ENCODE peak calls at places on chromosomes 4 and X, in eight cellular contexts. One of them, this sample, is unnamed.

GRCh38 chr4:124711469-124712416 is 789 bp downstream of the ANKRD50 start:
- DNase-seq in SK-N-SH: peak; percentile 88
- DNase-seq in WTC11: peak; percentile 72
- DNase-seq in A549: peak; percentile 83
- DNase-seq in K562: peak; percentile 65
- DNase-seq in GM12878: no peak
- DNase-seq in HepG2: peak; percentile 41
- DNase-seq in H1: peak; percentile 80
- DNase-seq in this sample: peak; percentile 79

GRCh38 chr4:6393544-6394475 is 78.6 kb downstream of the PPP2R2C start:
- DNase-seq in SK-N-SH: no peak
- DNase-seq in WTC11: no peak
- DNase-seq in A549: no peak
- DNase-seq in K562: no peak
- DNase-seq in GM12878: no peak
- DNase-seq in HepG2: peak; percentile 18
- DNase-seq in H1: no peak
- DNase-seq in this sample: no peak

GRCh38 chrX:96389314-96390048 is 295.2 kb upstream of the DIAPH2 start:
- DNase-seq in SK-N-SH: no peak
- DNase-seq in WTC11: no peak
- DNase-seq in A549: no peak
- DNase-seq in K562: no peak
- DNase-seq in GM12878: no peak
- DNase-seq in HepG2: no peak
- DNase-seq in H1: no peak
- DNase-seq in this sample: peak; percentile 53

GRCh38 chrX:38045697-38046096 is 39.3 kb downstream of the SYTL5 start:
- DNase-seq in SK-N-SH: no peak
- DNase-seq in WTC11: no peak
- DNase-seq in A549: peak; percentile 11
- DNase-seq in K562: no peak
- DNase-seq in GM12878: no peak
- DNase-seq in HepG2: no peak
- DNase-seq in H1: no peak
- DNase-seq in this sample: no peak

GRCh38 chr4:153497988-153498967 is 32.1 kb downstream of the TMEM131L start:
- DNase-seq in SK-N-SH: no peak
- DNase-seq in WTC11: no peak
- DNase-seq in A549: no peak
- DNase-seq in K562: no peak
- DNase-seq in GM12878: peak; percentile 72
- DNase-seq in HepG2: no peak
- DNase-seq in H1: peak; percentile 41
- DNase-seq in this sample: peak; percentile 86

GRCh38 chr4:77092832-77093800 is 17.3 kb upstream of the CCNI start:
- DNase-seq in SK-N-SH: no peak
- DNase-seq in WTC11: no peak
- DNase-seq in A549: no peak
- DNase-seq in K562: no peak
- DNase-seq in GM12878: no peak
- DNase-seq in HepG2: no peak
- DNase-seq in H1: no peak
- DNase-seq in this sample: no peak

GRCh38 chrX:16558489-16558888 is 91.5 kb upstream of the S100G start:
- DNase-seq in SK-N-SH: no peak
- DNase-seq in WTC11: no peak
- DNase-seq in A549: no peak
- DNase-seq in K562: no peak
- DNase-seq in GM12878: no peak
- DNase-seq in HepG2: no peak
- DNase-seq in H1: no peak
- DNase-seq in this sample: no peak

GRCh38 chrX:44570524-44570923 is 27.9 kb upstream of the FUNDC1 start:
- DNase-seq in SK-N-SH: no peak
- DNase-seq in WTC11: no peak
- DNase-seq in A549: peak; percentile 11
- DNase-seq in K562: no peak
- DNase-seq in GM12878: no peak
- DNase-seq in HepG2: no peak
- DNase-seq in H1: no peak
- DNase-seq in this sample: peak; percentile 28

GRCh38 chrX:133726211-133726630 is 259.2 kb downstream of the GPC3 start:
- DNase-seq in SK-N-SH: no peak
- DNase-seq in WTC11: no peak
- DNase-seq in A549: peak; percentile 57
- DNase-seq in K562: no peak
- DNase-seq in GM12878: no peak
- DNase-seq in HepG2: peak; percentile 27
- DNase-seq in H1: no peak
- DNase-seq in this sample: peak; percentile 73

GRCh38 chrX:37454537-37455285 is 105.5 kb downstream of the PRRG1 start:
- DNase-seq in SK-N-SH: no peak
- DNase-seq in WTC11: no peak
- DNase-seq in A549: peak; percentile 33
- DNase-seq in K562: no peak
- DNase-seq in GM12878: no peak
- DNase-seq in HepG2: no peak
- DNase-seq in H1: no peak
- DNase-seq in this sample: peak; percentile 29

GRCh38 chrX:11016728-11017127 is 94.4 kb upstream of the HCCS start:
- DNase-seq in SK-N-SH: no peak
- DNase-seq in WTC11: no peak
- DNase-seq in A549: no peak
- DNase-seq in K562: no peak
- DNase-seq in GM12878: no peak
- DNase-seq in HepG2: no peak
- DNase-seq in H1: no peak
- DNase-seq in this sample: no peak

GRCh38 chr4:38904090-38904666 is 36.6 kb downstream of the FAM114A1 start:
- DNase-seq in SK-N-SH: no peak
- DNase-seq in WTC11: no peak
- DNase-seq in A549: peak; percentile 13
- DNase-seq in K562: no peak
- DNase-seq in GM12878: no peak
- DNase-seq in HepG2: peak; percentile 89
- DNase-seq in H1: no peak
- DNase-seq in this sample: no peak

DNA sequence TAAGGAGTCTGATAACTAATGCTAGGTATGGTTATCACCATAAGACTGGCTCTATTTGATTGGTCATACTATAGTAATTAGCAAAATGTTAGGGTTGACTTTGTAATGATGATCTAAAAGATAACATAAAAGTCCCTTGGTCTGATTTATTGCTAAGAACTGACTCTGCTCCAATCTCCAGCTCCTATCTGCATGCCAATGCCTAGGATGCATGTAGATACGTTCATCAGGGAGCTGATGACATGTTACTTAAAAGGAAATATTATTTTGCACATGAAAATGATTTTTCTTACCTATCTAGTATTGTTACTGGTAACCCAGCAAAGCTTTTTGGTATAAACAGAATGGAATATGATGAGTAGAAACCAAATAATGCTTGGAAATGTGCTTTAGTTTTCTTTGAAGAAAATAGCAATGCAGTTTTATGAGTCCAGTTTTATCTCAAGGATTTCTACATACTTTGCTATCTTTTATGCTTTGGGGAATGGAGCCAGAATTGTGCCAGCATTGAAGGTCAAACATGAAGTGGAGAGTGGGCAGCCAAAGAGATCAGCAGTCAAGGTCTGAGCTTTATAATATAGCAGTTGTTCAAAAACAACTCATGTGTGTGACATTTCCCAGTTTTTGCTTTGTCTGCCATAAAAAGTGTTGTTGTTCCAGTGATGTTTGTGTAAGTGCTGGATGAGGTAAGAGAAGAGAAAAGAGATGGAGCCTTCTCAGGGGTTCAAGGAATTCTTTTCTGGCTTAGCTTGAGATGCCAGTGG is 121.0 kb downstream of the ARHGAP24 start:
- DNase-seq in SK-N-SH: no peak
- DNase-seq in WTC11: no peak
- DNase-seq in A549: no peak
- DNase-seq in K562: no peak
- DNase-seq in GM12878: no peak
- DNase-seq in HepG2: no peak
- DNase-seq in H1: no peak
- DNase-seq in this sample: no peak
- TF ChIP-seq USF2 in SK-N-SH: no peak
- TF ChIP-seq USF2 in WTC11: no peak
- TF ChIP-seq USF2 in A549: no peak
- TF ChIP-seq USF2 in K562: no peak
- TF ChIP-seq USF2 in GM12878: no peak
- TF ChIP-seq USF2 in HepG2: no peak
- TF ChIP-seq USF2 in H1: no peak
- TF ChIP-seq USF2 in this sample: no peak

GRCh38 chr4:33714971-33715370 is 2529.3 kb downstream of the ARAP2 start:
- DNase-seq in SK-N-SH: no peak
- DNase-seq in WTC11: no peak
- DNase-seq in A549: no peak
- DNase-seq in K562: no peak
- DNase-seq in GM12878: no peak
- DNase-seq in HepG2: no peak
- DNase-seq in H1: no peak
- DNase-seq in this sample: no peak

GRCh38 chr4:33715996-33716395 is 2528.3 kb downstream of the ARAP2 start:
- DNase-seq in SK-N-SH: peak; percentile 5
- DNase-seq in WTC11: no peak
- DNase-seq in A549: no peak
- DNase-seq in K562: no peak
- DNase-seq in GM12878: no peak
- DNase-seq in HepG2: no peak
- DNase-seq in H1: no peak
- DNase-seq in this sample: no peak
- TF ChIP-seq USF2 in SK-N-SH: no peak
- TF ChIP-seq USF2 in WTC11: no peak
- TF ChIP-seq USF2 in A549: no peak
- TF ChIP-seq USF2 in K562: no peak
- TF ChIP-seq USF2 in GM12878: no peak
- TF ChIP-seq USF2 in HepG2: no peak
- TF ChIP-seq USF2 in H1: no peak
- TF ChIP-seq USF2 in this sample: no peak

DNA sequence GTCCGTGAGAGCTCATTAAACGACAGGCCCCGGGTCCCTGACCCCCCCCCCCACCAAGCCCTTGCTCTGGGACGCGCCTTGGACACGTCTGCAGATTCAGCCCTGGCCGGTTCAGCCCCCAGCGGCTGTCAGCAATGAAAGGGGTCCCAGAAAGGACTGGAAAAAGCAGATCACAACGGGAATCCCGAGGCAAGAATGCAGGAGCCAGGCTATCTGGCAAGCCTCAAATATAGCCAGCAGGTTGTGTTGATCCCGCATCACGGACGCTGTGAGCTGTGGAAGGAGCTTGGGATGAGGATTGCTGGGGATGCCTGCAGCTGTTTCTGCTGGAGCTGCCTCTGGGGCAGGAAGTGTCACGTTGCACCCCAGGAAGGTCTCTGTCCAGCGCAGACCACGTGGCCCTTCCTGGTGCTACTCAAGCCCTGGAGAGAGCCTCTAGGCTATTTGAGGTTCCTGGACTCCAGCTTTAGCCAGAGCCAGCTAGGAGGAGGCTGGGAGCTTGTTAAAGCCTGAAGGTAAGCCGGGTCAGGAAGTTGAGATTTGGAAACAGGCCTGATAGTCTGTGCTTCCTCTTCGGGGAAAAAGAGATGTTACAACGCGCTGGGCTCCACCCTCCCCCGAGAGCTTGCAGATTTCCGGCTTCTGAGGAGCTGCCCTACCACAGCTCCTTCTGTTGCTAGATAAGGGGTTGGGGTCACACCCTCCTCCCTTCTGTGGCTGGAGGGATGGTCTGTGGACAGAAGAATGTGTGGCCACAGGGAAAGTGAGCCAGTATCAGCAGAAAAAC is 19.3 kb upstream of the CSF2RA start:
- DNase-seq in SK-N-SH: no peak
- DNase-seq in WTC11: peak; percentile 68
- DNase-seq in A549: peak; percentile 60
- DNase-seq in K562: no peak
- DNase-seq in GM12878: peak; percentile 19
- DNase-seq in HepG2: peak; percentile 13
- DNase-seq in H1: peak; percentile 78
- DNase-seq in this sample: no peak
- TF ChIP-seq USF2 in SK-N-SH: no peak
- TF ChIP-seq USF2 in WTC11: peak; percentile 90
- TF ChIP-seq USF2 in A549: peak; percentile 69
- TF ChIP-seq USF2 in K562: peak; percentile 25
- TF ChIP-seq USF2 in GM12878: no peak
- TF ChIP-seq USF2 in HepG2: peak; percentile 26
- TF ChIP-seq USF2 in H1: peak; percentile 77
- TF ChIP-seq USF2 in this sample: peak; percentile 30

GRCh38 chr4:8263397-8263796 is 6.2 kb upstream of the HTRA3 start:
- DNase-seq in SK-N-SH: no peak
- DNase-seq in WTC11: no peak
- DNase-seq in A549: no peak
- DNase-seq in K562: no peak
- DNase-seq in GM12878: no peak
- DNase-seq in HepG2: no peak
- DNase-seq in H1: no peak
- DNase-seq in this sample: no peak

GRCh38 chr4:8260656-8261111 is 8.9 kb upstream of the HTRA3 start:
- DNase-seq in SK-N-SH: peak; percentile 74
- DNase-seq in WTC11: no peak
- DNase-seq in A549: peak; percentile 52
- DNase-seq in K562: no peak
- DNase-seq in GM12878: no peak
- DNase-seq in HepG2: no peak
- DNase-seq in H1: no peak
- DNase-seq in this sample: peak; percentile 96

GRCh38 chr4:8259743-8260430 is 9.7 kb upstream of the HTRA3 start:
- DNase-seq in SK-N-SH: no peak
- DNase-seq in WTC11: no peak
- DNase-seq in A549: no peak
- DNase-seq in K562: no peak
- DNase-seq in GM12878: no peak
- DNase-seq in HepG2: no peak
- DNase-seq in H1: no peak
- DNase-seq in this sample: no peak

GRCh38 chr4:8262637-8263322 is 6.8 kb upstream of the HTRA3 start:
- DNase-seq in SK-N-SH: no peak
- DNase-seq in WTC11: no peak
- DNase-seq in A549: no peak
- DNase-seq in K562: no peak
- DNase-seq in GM12878: no peak
- DNase-seq in HepG2: no peak
- DNase-seq in H1: no peak
- DNase-seq in this sample: no peak

DNA sequence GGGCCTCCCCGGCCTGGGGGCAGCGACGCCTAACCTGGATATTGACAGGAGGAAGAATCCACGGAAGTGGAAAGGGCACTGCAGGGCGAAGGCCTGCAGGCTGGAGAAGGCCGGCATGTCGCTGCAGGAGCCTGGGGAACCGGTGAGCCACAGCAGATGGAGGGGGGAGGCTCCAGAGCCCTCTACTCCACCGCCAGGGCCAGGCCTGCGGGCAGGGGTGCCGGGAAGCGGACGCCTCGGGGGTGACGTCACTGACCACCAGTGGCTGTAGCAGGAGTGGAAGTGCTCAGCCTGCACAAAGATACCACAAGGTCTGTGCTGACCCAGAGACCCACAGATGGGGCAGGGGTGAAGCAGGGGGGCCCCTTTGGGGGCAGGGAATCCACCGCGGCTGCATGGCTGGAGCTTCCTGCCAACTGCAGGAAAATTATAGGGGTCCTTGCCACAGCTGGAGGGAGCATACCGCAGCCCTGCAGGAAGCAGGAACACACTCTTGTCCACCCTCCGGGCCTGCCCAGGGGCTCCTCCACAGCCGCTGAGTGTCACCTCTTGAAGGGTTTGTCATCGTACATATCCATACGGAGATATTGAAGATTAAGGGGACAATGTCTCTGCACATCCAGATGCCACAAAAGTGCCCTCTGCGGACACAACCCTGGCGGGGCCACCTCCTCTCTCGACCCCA is 7.6 kb upstream of the HTRA3 start:
- DNase-seq in SK-N-SH: no peak
- DNase-seq in WTC11: no peak
- DNase-seq in A549: no peak
- DNase-seq in K562: peak; percentile 28
- DNase-seq in GM12878: no peak
- DNase-seq in HepG2: no peak
- DNase-seq in H1: no peak
- DNase-seq in this sample: peak; percentile 25
- TF ChIP-seq USF2 in SK-N-SH: no peak
- TF ChIP-seq USF2 in WTC11: no peak
- TF ChIP-seq USF2 in A549: no peak
- TF ChIP-seq USF2 in K562: no peak
- TF ChIP-seq USF2 in GM12878: no peak
- TF ChIP-seq USF2 in HepG2: no peak
- TF ChIP-seq USF2 in H1: no peak
- TF ChIP-seq USF2 in this sample: no peak

This sample was measured in IMR-90.